ENCODE peak calls at places on chromosomes 2 and 18, in six cellular contexts. T is fibroblast of lung, F is small intestine, Z is suprapubic skin, G is lower lobe of right lung, P is cardiac muscle cell. H is an unnamed sample.

GRCh38 chr2:239008004-239008403 is 160.1 kb downstream of the TWIST2 start:
- DNase-seq in P (no peak), F (no peak), T (no peak), G (no peak), Z (no peak), H (no peak)

GRCh38 chr2:129575880-129576279 is 403.6 kb upstream of the RAB6C start:
- DNase-seq in P (no peak), Z (no peak), T (no peak), F (no peak), G (no peak), H (no peak)

GRCh38 chr2:177602611-177603164 is 210.1 kb downstream of the AGPS start:
- DNase-seq in Z (no peak), F (peak; percentile 52), P (no peak), G (no peak), T (no peak), H (no peak)

GRCh38 chr2:127771756-127772155 is 39.2 kb downstream of the WDR33 start:
- DNase-seq in T (peak; percentile 90), F (no peak), Z (no peak), G (no peak), P (peak; percentile 49), H (no peak)

GRCh38 chr2:234309431-234309830 is 187.4 kb downstream of the ARL4C start:
- DNase-seq in Z (no peak), F (no peak), T (no peak), P (no peak), G (no peak), H (no peak)

GRCh38 chr2:195818521-195818920 is 161.5 kb downstream of the SLC39A10 start:
- DNase-seq in P (no peak), G (no peak), F (no peak), Z (no peak), T (peak; percentile 63), H (no peak)

GRCh38 chr2:114331934-114332333 is 110.5 kb upstream of the DPP10 start:
- DNase-seq in Z (no peak), T (no peak), F (no peak), P (no peak), G (no peak), H (no peak)

GRCh38 chr2:153109793-153110192 is 368.8 kb downstream of the RPRM start:
- DNase-seq in T (no peak), G (no peak), Z (no peak), F (no peak), P (no peak), H (no peak)

GRCh38 chr2:23402205-23402740 is 17.3 kb downstream of the KLHL29 start:
- DNase-seq in G (no peak), Z (no peak), P (no peak), F (no peak), T (no peak), H (no peak)

GRCh38 chr2:29106241-29106640 is 9.0 kb upstream of the CLIP4 start:
- DNase-seq in G (no peak), T (no peak), Z (no peak), P (no peak), F (no peak), H (no peak)

GRCh38 chr2:174662459-174662858 is 64.9 kb upstream of the WIPF1 start:
- DNase-seq in G (no peak), P (peak; percentile 47), Z (no peak), F (no peak), T (peak; percentile 82), H (no peak)

GRCh38 chr18:42517896-42518295 is 562.9 kb downstream of the PIK3C3 start:
- DNase-seq in F (no peak), Z (no peak), P (no peak), T (peak; percentile 24), G (no peak), H (no peak)

GRCh38 chr2:101699939-101700442 is 2.5 kb downstream of the MAP4K4 start:
- DNase-seq in F (no peak), Z (no peak), T (peak; percentile 41), P (peak; percentile 42), G (no peak), H (no peak)

GRCh38 chr2:105763076-105763475 is 18.4 kb downstream of the NCK2 start:
- DNase-seq in G (no peak), Z (no peak), F (no peak), P (no peak), T (no peak), H (no peak)

GRCh38 chr18:48820483-48821250 is 130.1 kb downstream of the SMAD7 start:
- DNase-seq in T (no peak), G (peak; percentile 36), P (no peak), F (no peak), Z (peak; percentile 53), H (peak; percentile 6)

GRCh38 chr2:222594679-222595078 is 61.2 kb downstream of the FARSB start:
- DNase-seq in F (peak; percentile 86), P (peak; percentile 66), Z (no peak), G (no peak), T (peak; percentile 61), H (no peak)

GRCh38 chr2:42296226-42296625 is 64.8 kb downstream of the COX7A2L start:
- DNase-seq in F (no peak), Z (no peak), T (no peak), P (no peak), G (no peak), H (no peak)

GRCh38 chr2:240250150-240250984 is 109.9 kb upstream of the OTOS start:
- DNase-seq in T (no peak), G (peak; percentile 36), P (no peak), F (no peak), Z (no peak), H (no peak)

GRCh38 chr18:25445430-25445829 is 93.5 kb upstream of the ZNF521 start:
- DNase-seq in G (no peak), F (no peak), P (no peak), Z (no peak), T (no peak), H (no peak)

GRCh38 chr2:37654932-37655331 is 16.5 kb downstream of the CDC42EP3 start:
- DNase-seq in Z (no peak), G (no peak), P (peak; percentile 71), T (peak; percentile 80), F (no peak), H (no peak)
- H3K4me1 ChIP-seq in Z (peaks cover 47% of the 10 kb centered on the region), G (peaks cover 97% of the 10 kb centered on the region), P (peaks cover 69% of the 10 kb centered on the region), T (peaks cover 23% of the 10 kb centered on the region), F (no peaks in the 10 kb centered on the region), H (peaks cover 99% of the 10 kb centered on the region)

GRCh38 chr2:65061910-65062339 is 5.7 kb downstream of the CEP68 start:
- DNase-seq in Z (no peak), G (no peak), F (no peak), T (no peak), P (no peak), H (no peak)

GRCh38 chr2:65063426-65063825 is 7.2 kb downstream of the CEP68 start:
- DNase-seq in P (peak; percentile 66), Z (no peak), F (no peak), T (no peak), G (no peak), H (no peak)

GRCh38 chr2:65064728-65065552 is 8.7 kb downstream of the CEP68 start:
- DNase-seq in G (peak; percentile 72), T (peak; percentile 92), Z (peak; percentile 86), P (peak; percentile 92), F (peak; percentile 70), H (peak; percentile 58)

GRCh38 chr2:65061146-65061909 is 5.1 kb downstream of the CEP68 start:
- DNase-seq in G (no peak), Z (no peak), F (no peak), P (no peak), T (no peak), H (no peak)

GRCh38 chr2:65062843-65063242 is 6.6 kb downstream of the CEP68 start:
- DNase-seq in G (no peak), F (no peak), T (peak; percentile 14), P (no peak), Z (no peak), H (no peak)
- H3K4me1 ChIP-seq in G (peaks cover 73% of the 10 kb centered on the region), F (peaks cover 7% of the 10 kb centered on the region), T (peaks cover 9% of the 10 kb centered on the region), P (peaks cover 12% of the 10 kb centered on the region), Z (peaks cover 90% of the 10 kb centered on the region), H (peaks cover 96% of the 10 kb centered on the region)

GRCh38 chr2:109243526-109244425 is 114.8 kb downstream of the SH3RF3 start:
- DNase-seq in P (peak; percentile 34), Z (no peak), F (no peak), G (no peak), T (no peak), H (no peak)

GRCh38 chr2:109239720-109240119 is 110.7 kb downstream of the SH3RF3 start:
- DNase-seq in F (no peak), G (no peak), T (peak; percentile 86), Z (no peak), P (peak; percentile 51), H (no peak)

GRCh38 chr2:109242654-109243331 is 113.8 kb downstream of the SH3RF3 start:
- DNase-seq in Z (no peak), P (peak; percentile 91), T (peak; percentile 93), G (no peak), F (no peak), H (peak; percentile 57)

GRCh38 chr2:109244750-109245382 is 115.9 kb downstream of the SH3RF3 start:
- DNase-seq in F (no peak), T (no peak), G (no peak), P (no peak), Z (no peak), H (no peak)

GRCh38 chr2:109242222-109242653 is 113.2 kb downstream of the SH3RF3 start:
- DNase-seq in G (no peak), P (no peak), Z (peak; percentile 72), T (no peak), F (no peak), H (peak; percentile 42)
- H3K4me1 ChIP-seq in G (peaks cover 67% of the 10 kb centered on the region), P (peaks cover 10% of the 10 kb centered on the region), Z (peaks cover 44% of the 10 kb centered on the region), T (peaks cover 49% of the 10 kb centered on the region), F (peaks cover 6% of the 10 kb centered on the region), H (peaks cover 94% of the 10 kb centered on the region)

GRCh38 chr18:59246796-59247195 is 26.5 kb downstream of the RAX start:
- DNase-seq in Z (no peak), F (no peak), T (no peak), P (no peak), G (no peak), H (no peak)
- H3K4me1 ChIP-seq in Z (no peaks in the 10 kb centered on the region), F (no peaks in the 10 kb centered on the region), T (no peaks in the 10 kb centered on the region), P (no peaks in the 10 kb centered on the region), G (no peaks in the 10 kb centered on the region), H (no peaks in the 10 kb centered on the region)

GRCh38 chr2:654896-655295 is 22.3 kb downstream of the TMEM18 start:
- DNase-seq in Z (no peak), G (no peak), P (no peak), T (no peak), F (no peak), H (no peak)
- H3K4me1 ChIP-seq in Z (peaks cover 3% of the 10 kb centered on the region), G (no peaks in the 10 kb centered on the region), P (no peaks in the 10 kb centered on the region), T (no peaks in the 10 kb centered on the region), F (no peaks in the 10 kb centered on the region), H (no peaks in the 10 kb centered on the region)

DNA sequence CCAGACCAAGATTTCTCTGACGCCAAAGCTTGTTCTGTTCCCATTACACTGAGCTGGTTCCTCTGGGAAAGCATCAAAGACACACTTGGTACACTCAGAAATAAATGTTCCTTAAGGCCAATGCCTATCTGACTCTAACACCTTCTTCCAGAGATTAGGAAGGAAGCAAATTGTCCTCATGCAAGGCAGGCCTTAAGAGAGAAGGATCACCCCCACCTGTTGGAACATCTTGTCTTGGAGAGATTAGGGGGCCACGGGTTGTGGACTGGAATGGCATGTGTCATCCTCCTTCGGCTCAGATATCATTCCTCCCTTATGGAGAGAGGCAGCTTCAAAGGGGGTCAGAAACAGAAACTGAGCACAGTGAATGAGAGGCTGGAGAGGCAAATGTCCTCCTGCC is 100.1 kb downstream of the ANKRD44 start:
- DNase-seq in Z (no peak), G (no peak), T (no peak), F (no peak), P (no peak), H (no peak)
- H3K4me1 ChIP-seq in Z (peaks cover 4% of the 10 kb centered on the region), G (peaks cover 83% of the 10 kb centered on the region), T (no peaks in the 10 kb centered on the region), F (no peaks in the 10 kb centered on the region), P (no peaks in the 10 kb centered on the region), H (peaks cover 41% of the 10 kb centered on the region)

H was measured in left ventricle myocardium inferior.